ENCODE peak calls at places on chromosome 18, in seven cellular contexts. N, C, U, O, D, I and P are unnamed samples.

GRCh38 chr18:44409071-44409470 is 271.6 kb upstream of the SETBP1 start:
- DNase-seq in N (no peak), C (no peak), U (no peak), O (no peak), D (no peak), I (no peak), P (no peak)

GRCh38 chr18:12963069-12963468 is 15.3 kb downstream of the SEH1L start:
- DNase-seq in N (no peak), C (no peak), U (no peak), O (no peak), D (no peak), I (no peak), P (no peak)

GRCh38 chr18:8766576-8767253 is 61.4 kb downstream of the MTCL1 start:
- DNase-seq in N (no peak), C (no peak), U (no peak), O (peak; percentile 32), D (no peak), I (no peak), P (no peak)

GRCh38 chr18:26777316-26778053 is 88.0 kb downstream of the AQP4 start:
- DNase-seq in N (no peak), C (no peak), U (no peak), O (no peak), D (no peak), I (no peak), P (no peak)

GRCh38 chr18:8706545-8706980 is 1.2 kb downstream of the MTCL1 start:
- DNase-seq in N (peak; percentile 6), C (no peak), U (no peak), O (peak; percentile 83), D (no peak), I (peak; percentile 35), P (no peak)

GRCh38 chr18:51833850-51834249 is 506.1 kb upstream of the DCC start:
- DNase-seq in N (no peak), C (no peak), U (no peak), O (no peak), D (no peak), I (no peak), P (no peak)

GRCh38 chr18:5150888-5151287 is 46.2 kb downstream of the AKAIN1 start:
- DNase-seq in N (no peak), C (no peak), U (no peak), O (no peak), D (no peak), I (no peak), P (no peak)

GRCh38 chr18:21489919-21490495 is 110.5 kb downstream of the ESCO1 start:
- DNase-seq in N (no peak), C (no peak), U (no peak), O (no peak), D (no peak), I (no peak), P (no peak)

GRCh38 chr18:11726556-11726955 is 37.5 kb downstream of the GNAL start:
- DNase-seq in N (no peak), C (no peak), U (no peak), O (no peak), D (no peak), I (no peak), P (no peak)

GRCh38 chr18:6482198-6482977 is 67.7 kb upstream of the L3MBTL4 start:
- DNase-seq in N (peak; percentile 69), C (peak; percentile 60), U (peak; percentile 65), O (no peak), D (no peak), I (peak; percentile 85), P (peak; percentile 45)

GRCh38 chr18:9365406-9365805 is 30.8 kb downstream of the TWSG1 start:
- DNase-seq in N (no peak), C (no peak), U (no peak), O (no peak), D (no peak), I (no peak), P (no peak)

GRCh38 chr18:50377061-50377798 is 2.4 kb downstream of the SKA1 start:
- DNase-seq in N (no peak), C (no peak), U (no peak), O (no peak), D (no peak), I (no peak), P (no peak)

GRCh38 chr18:50266248-50266704 is at the start of gene CFAP53:
- DNase-seq in N (peak; percentile 94), C (peak; percentile 89), U (peak; percentile 94), O (peak; percentile 94), D (peak; percentile 80), I (peak; percentile 92), P (peak; percentile 74)

GRCh38 chr18:55275042-55275897 is 312.7 kb downstream of the TCF4 start:
- DNase-seq in N (no peak), C (no peak), U (peak; percentile 18), O (no peak), D (no peak), I (no peak), P (no peak)

GRCh38 chr18:70047931-70048603 is 100.4 kb upstream of the CD226 start:
- DNase-seq in N (no peak), C (no peak), U (no peak), O (no peak), D (no peak), I (no peak), P (no peak)

GRCh38 chr18:55494899-55495298 is 93.1 kb downstream of the TCF4 start:
- DNase-seq in N (no peak), C (no peak), U (no peak), O (no peak), D (no peak), I (no peak), P (no peak)

DNA sequence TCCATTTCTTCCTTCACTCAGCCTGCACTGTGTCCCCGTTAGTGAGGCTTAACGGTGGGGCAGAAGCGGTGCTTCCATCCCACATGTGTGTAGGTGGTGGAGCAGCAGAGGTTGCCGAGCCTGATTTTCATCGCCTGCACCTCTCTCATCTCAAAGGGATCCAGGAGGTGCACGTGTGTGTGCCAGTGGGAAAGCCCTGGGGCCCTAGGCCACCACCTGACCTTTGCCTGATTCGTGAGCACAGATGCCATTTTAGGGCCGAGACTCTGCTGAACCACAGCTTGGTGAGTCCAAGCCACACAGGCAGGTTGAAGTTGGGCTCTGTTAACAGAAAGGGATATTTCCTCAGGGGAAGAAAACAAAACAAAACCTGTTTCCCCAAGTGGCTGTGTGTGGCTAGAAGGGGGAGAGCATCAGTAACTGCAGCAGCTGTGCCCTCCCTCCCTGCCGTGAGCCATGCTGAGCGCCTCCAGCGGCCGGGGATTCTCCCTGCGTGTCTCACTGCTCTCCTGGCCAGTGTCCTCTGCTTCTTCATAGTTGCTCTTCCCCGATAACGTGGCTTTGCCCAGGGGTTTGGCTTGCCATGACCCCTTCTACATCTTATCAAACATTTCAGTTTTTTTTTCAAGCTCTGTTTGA is 81.5 kb downstream of the MAPRE2 start:
- DNase-seq in N (no peak), C (no peak), U (no peak), O (no peak), D (no peak), I (no peak), P (no peak)
- TF ChIP-seq CTCF in N (no peak), C (no peak), U (peak; percentile 51), O (peak; percentile 50), D (no peak), I (no peak), P (peak; percentile 18)

DNA sequence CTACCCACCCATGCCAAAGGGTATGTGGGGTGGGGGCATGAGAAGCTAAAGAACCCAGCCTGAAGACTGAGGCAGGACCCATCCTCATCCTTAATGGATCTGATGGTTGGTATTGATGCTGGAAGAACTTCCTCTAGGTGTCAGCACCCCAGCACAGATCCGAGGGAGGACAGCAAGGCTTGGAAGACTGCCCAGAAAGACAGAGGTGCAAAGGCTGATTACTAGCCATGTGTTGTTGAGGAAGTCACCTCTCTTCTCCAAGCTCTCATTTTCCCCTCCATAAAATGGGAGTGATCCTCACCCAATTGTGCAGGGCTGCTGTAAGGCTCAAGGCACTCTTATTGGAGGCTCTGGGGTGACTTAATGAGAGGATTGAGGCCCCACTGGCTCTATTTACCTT is 256.5 kb downstream of the CELF4 start:
- DNase-seq in N (no peak), C (no peak), U (no peak), O (no peak), D (no peak), I (no peak), P (no peak)
- TF ChIP-seq CTCF in N (no peak), C (no peak), U (no peak), O (no peak), D (no peak), I (no peak), P (no peak)

GRCh38 chr18:24731158-24731557 is 270.7 kb downstream of the HRH4 start:
- DNase-seq in N (no peak), C (no peak), U (no peak), O (no peak), D (no peak), I (no peak), P (no peak)

GRCh38 chr18:24731981-24732380 is 271.5 kb downstream of the HRH4 start:
- DNase-seq in N (no peak), C (no peak), U (no peak), O (peak; percentile 30), D (no peak), I (no peak), P (no peak)

GRCh38 chr18:24736686-24737085 is 276.2 kb downstream of the HRH4 start:
- DNase-seq in N (no peak), C (no peak), U (no peak), O (no peak), D (no peak), I (no peak), P (no peak)

GRCh38 chr18:24735504-24736243 is 275.2 kb downstream of the HRH4 start:
- DNase-seq in N (no peak), C (no peak), U (no peak), O (no peak), D (no peak), I (no peak), P (no peak)

DNA sequence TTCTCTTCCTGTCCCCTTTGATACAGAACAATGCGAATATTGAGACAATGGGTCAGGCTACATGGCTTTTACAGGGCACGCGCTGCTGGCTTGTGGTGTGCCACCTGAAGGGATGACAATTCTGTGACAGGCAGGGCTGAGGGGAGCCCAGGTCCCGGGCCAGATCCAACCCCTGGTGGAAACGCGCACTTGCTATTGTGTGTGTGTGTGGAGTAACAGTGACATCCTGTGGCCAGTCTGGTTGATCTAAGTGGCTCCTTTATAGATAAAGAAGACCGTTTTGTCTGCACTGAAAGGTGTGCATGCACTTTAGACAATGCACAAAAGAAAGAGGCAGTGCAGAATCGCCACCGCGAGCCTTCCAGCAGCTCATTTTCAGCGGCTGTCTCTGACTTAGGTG is 273.6 kb downstream of the HRH4 start:
- DNase-seq in N (no peak), C (no peak), U (no peak), O (peak; percentile 80), D (no peak), I (no peak), P (peak; percentile 21)
- TF ChIP-seq CTCF in N (no peak), C (no peak), U (peak; percentile 48), O (peak; percentile 34), D (no peak), I (no peak), P (no peak)

DNA sequence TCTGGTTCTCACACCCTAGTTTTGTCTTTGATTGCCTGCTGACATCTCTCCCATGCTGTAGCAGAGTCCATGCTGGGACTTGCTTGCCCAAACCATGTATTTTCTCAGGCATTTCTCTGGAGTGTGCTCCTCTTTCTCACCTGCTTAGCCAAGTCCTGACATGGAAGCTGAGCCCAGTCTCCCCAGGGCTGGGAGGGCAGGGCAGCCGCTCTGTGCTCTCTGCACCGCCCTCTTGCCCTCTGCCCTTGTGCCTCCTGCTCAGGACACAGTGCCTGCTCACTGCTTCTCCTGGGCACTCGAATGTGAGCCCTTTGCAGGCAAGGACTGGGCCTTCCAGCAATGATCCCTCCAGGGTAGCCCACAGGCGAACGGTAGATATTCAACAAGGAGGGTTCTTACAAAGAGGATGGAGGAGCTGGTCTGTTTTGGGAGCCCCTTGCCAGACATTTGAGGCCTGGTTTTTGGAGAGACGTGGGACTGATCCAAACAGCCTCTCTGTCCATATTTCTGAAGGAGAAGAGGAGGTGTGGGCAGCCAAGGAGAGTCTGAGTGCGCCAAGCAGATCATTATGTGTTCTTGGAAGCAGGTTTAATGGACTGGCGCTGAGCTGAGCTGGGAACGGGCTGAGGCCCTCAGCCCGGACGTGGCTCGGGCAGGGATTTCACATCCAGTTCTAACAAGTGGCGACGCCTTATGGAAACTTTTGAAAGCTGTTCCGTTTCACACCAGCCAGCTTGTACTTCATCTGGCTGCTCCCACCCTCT is 4.0 kb downstream of the SLC14A2 start:
- DNase-seq in N (no peak), C (no peak), U (peak; percentile 60), O (no peak), D (no peak), I (no peak), P (peak; percentile 30)
- TF ChIP-seq CTCF in N (no peak), C (no peak), U (no peak), O (no peak), D (no peak), I (no peak), P (no peak)